ENCODE peak calls at places on chromosomes 7 and 10, in ten cellular contexts. O is astrocyte of the spinal cord; Y is A549; R is activated CD8-positive, alpha-beta T cell treated with anti-CD3 and anti-CD28 coated beads for 36 hours; H is stomach; X is ovary; L is CD4-positive, alpha-beta T cell; D is right lobe of liver; C is AG10803; G is astrocyte of the cerebellum. W is an unnamed sample.
A peak's percentile ranks its signal among the peaks of the same experiment; 100 is the strongest.

GRCh38 chr7:135170223-135170997 is at the start of gene CYREN:
- DNase-seq in O (peak; percentile 95), Y (peak; percentile 97), R (peak; percentile 96), H (peak; percentile 96), X (peak; percentile 97), L (peak; percentile 86), D (peak; percentile 98), C (peak; percentile 95), G (peak; percentile 46), W (peak; percentile 99)

GRCh38 chr10:789831-790701 is 100.6 kb upstream of the DIP2C start:
- DNase-seq in O (no peak), Y (no peak), R (no peak), H (peak; percentile 49), X (peak; percentile 37), L (no peak), D (peak; percentile 28), C (no peak), G (no peak), W (no peak)

GRCh38 chr7:32881074-32881982 is 10.2 kb downstream of the KBTBD2 start:
- DNase-seq in O (peak; percentile 11), Y (peak; percentile 44), R (no peak), H (no peak), X (no peak), L (no peak), D (no peak), C (peak; percentile 47), G (no peak), W (no peak)

GRCh38 chr7:145957160-145957890 is 159.3 kb upstream of the CNTNAP2 start:
- DNase-seq in O (peak; percentile 3), Y (no peak), R (no peak), H (no peak), X (no peak), L (no peak), D (no peak), C (no peak), G (no peak), W (no peak)

GRCh38 chr7:44767134-44767911 is 18.7 kb downstream of the ZMIZ2 start:
- DNase-seq in O (no peak), Y (no peak), R (no peak), H (no peak), X (no peak), L (no peak), D (no peak), C (no peak), G (no peak), W (peak; percentile 18)

GRCh38 chr10:79981673-79982485 is 33.0 kb upstream of the SFTPD start:
- DNase-seq in O (peak; percentile 21), Y (peak; percentile 69), R (peak; percentile 32), H (peak; percentile 72), X (peak; percentile 56), L (no peak), D (peak; percentile 74), C (peak; percentile 35), G (no peak), W (peak; percentile 70)

GRCh38 chr7:20519641-20520040 is 95.8 kb upstream of the ABCB5 start:
- DNase-seq in O (no peak), Y (no peak), R (no peak), H (no peak), X (no peak), L (no peak), D (no peak), C (no peak), G (no peak), W (no peak)

GRCh38 chr10:89165923-89166322 is 41.2 kb downstream of the CH25H start:
- DNase-seq in O (no peak), Y (no peak), R (no peak), H (no peak), X (no peak), L (no peak), D (no peak), C (no peak), G (no peak), W (peak; percentile 82)

GRCh38 chr10:90288403-90288933 is 569.4 kb downstream of the HTR7 start:
- DNase-seq in O (peak; percentile 74), Y (no peak), R (no peak), H (no peak), X (no peak), L (no peak), D (no peak), C (no peak), G (peak; percentile 53), W (peak; percentile 47)

GRCh38 chr10:4266387-4267083 is 481.5 kb upstream of the KLF6 start:
- DNase-seq in O (no peak), Y (no peak), R (no peak), H (no peak), X (no peak), L (no peak), D (no peak), C (peak; percentile 90), G (no peak), W (peak; percentile 69)

GRCh38 chr10:4264466-4264865 is 479.5 kb upstream of the KLF6 start:
- DNase-seq in O (no peak), Y (no peak), R (no peak), H (no peak), X (no peak), L (no peak), D (no peak), C (no peak), G (no peak), W (no peak)

GRCh38 chr10:4265964-4266363 is 481.0 kb upstream of the KLF6 start:
- DNase-seq in O (no peak), Y (no peak), R (no peak), H (no peak), X (no peak), L (no peak), D (no peak), C (no peak), G (no peak), W (no peak)

GRCh38 chr10:4270116-4270515 is 485.1 kb upstream of the KLF6 start:
- DNase-seq in O (peak; percentile 58), Y (peak; percentile 39), R (no peak), H (no peak), X (no peak), L (no peak), D (no peak), C (peak; percentile 89), G (no peak), W (peak; percentile 91)

DNA sequence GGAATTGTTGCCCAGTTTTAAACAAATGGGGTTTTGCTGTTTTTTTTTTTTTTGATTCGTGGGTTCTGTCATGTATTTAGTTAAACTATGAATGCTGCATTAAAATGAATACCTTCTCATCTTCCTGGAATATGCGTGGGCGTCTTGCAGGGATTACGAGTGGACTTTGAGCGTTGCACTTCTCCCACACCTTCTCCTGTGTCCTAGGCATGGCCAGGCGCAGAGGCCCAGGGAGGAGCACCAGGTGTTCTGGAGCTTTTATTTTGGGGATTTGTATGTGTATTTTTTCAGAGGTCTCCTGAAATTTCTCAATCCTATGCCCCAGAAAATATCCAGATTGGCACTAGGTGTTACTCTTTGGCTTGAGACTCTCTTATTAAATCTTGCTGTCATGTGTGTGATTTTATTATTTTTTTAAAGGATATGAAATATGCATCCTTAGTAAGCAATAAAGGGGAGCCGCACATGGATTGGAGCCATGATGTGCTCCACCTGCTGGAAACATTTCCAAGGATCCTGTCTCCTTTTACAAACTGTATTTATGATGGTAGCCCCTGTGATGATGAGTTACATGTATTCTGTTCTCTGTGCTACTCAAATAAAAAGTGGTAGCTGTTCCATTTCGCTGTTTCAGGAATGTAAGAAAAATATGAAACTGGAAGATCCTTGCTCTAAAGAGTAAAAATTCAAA is 482.2 kb upstream of the KLF6 start:
- DNase-seq in O (peak; percentile 32), Y (peak; percentile 23), R (no peak), H (no peak), X (no peak), L (no peak), D (no peak), C (no peak), G (no peak), W (no peak)
- TF ChIP-seq CTCF in O (peak; percentile 22), Y (peak; percentile 36), R (no peak), H (no peak), X (no peak), L (no peak), D (no peak), C (peak; percentile 19), G (peak; percentile 25), W (no peak)

GRCh38 chr10:73772280-73773151 is 9.3 kb upstream of the CHCHD1 start:
- DNase-seq in O (peak; percentile 85), Y (peak; percentile 79), R (peak; percentile 84), H (peak; percentile 80), X (peak; percentile 87), L (peak; percentile 67), D (peak; percentile 90), C (peak; percentile 84), G (no peak), W (peak; percentile 87)
- TF ChIP-seq CTCF in O (peak; percentile 1), Y (no peak), R (no peak), H (no peak), X (peak; percentile 18), L (no peak), D (peak; percentile 17), C (no peak), G (peak; percentile 7), W (no peak)

DNA sequence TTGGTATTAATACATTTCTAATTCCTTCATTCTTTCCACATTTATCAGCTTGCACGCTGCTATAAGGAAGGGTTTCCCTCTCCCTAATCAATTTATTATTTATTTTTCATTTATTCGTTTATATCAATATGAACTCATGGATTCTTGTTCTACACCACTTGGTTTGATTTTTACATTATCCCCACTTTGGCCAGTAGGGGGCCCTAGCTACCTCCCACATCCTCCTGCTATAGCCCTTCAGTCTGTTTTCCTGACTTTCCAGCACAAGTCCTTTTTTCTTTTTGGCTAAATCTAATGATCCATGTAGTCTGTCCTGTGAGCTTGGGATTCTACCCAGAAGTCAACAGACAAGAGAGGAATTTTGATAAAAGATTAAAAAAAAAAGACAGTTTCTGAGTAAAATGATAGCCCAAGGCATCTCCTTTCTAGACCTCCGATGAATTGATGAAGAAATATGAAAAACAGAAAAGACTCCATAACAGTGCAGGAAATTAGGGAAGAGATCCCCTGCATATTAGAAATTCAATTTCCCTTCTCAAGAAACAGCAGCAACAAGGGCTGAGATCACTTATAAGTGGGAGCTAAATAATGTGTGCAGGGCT is 47.7 kb downstream of the LYZL2 start:
- DNase-seq in O (peak; percentile 44), Y (peak; percentile 72), R (peak; percentile 37), H (no peak), X (no peak), L (no peak), D (no peak), C (peak; percentile 52), G (peak; percentile 27), W (peak; percentile 80)
- TF ChIP-seq CTCF in O (peak; percentile 87), Y (peak; percentile 82), R (peak; percentile 97), H (peak; percentile 46), X (peak; percentile 27), L (peak; percentile 79), D (peak; percentile 63), C (peak; percentile 81), G (peak; percentile 85), W (peak; percentile 80)

GRCh38 chr10:8830064-8830463 is 775.6 kb downstream of the GATA3 start:
- DNase-seq in O (no peak), Y (no peak), R (no peak), H (no peak), X (no peak), L (no peak), D (no peak), C (no peak), G (no peak), W (no peak)
- TF ChIP-seq CTCF in O (no peak), Y (no peak), R (no peak), H (no peak), X (no peak), L (no peak), D (no peak), C (no peak), G (no peak), W (no peak)

W was measured in foreskin fibroblast.